ENCODE peak calls at places on chromosome 10, in five cellular contexts. B is AG10803; J is CD8-positive, alpha-beta T cell; A is amniotic epithelial cell; U is OCI-LY7. Q is an unnamed sample.

GRCh38 chr10:11530806-11531205 is 80.6 kb downstream of the USP6NL start:
- DNase-seq in U (peak), J (no peak), A (no peak), B (no peak), Q (no peak)

GRCh38 chr10:73577788-73578187 is 13.4 kb downstream of the USP54 start:
- DNase-seq in J (no peak), A (no peak), B (peak), U (no peak), Q (no peak)

GRCh38 chr10:71197955-71198354 is 14.4 kb upstream of the UNC5B start:
- DNase-seq in U (no peak), J (no peak), B (no peak), A (no peak), Q (no peak)

GRCh38 chr10:8544057-8544380 is 489.5 kb downstream of the GATA3 start:
- DNase-seq in B (no peak), J (no peak), A (no peak), U (no peak), Q (no peak)

GRCh38 chr10:63521389-63522128 is at the start of gene REEP3:
- DNase-seq in U (peak), J (peak), B (peak), A (peak), Q (peak)

GRCh38 chr10:14010083-14010551 is 320.6 kb downstream of the FRMD4A start:
- DNase-seq in J (no peak), U (no peak), A (peak), B (peak), Q (no peak)

GRCh38 chr10:77774940-77775391 is 137.4 kb upstream of the KCNMA1 start:
- DNase-seq in J (no peak), U (no peak), B (no peak), A (peak), Q (no peak)

GRCh38 chr10:84074521-84074920 is 64.8 kb upstream of the GHITM start:
- DNase-seq in J (no peak), U (no peak), A (no peak), B (no peak), Q (no peak)

GRCh38 chr10:133042061-133042460 is 45.7 kb upstream of the ADGRA1 start:
- DNase-seq in U (no peak), J (no peak), B (no peak), A (no peak), Q (no peak)

GRCh38 chr10:21517983-21518628 is 7.4 kb downstream of the SKIDA1 start:
- DNase-seq in A (peak), U (no peak), J (no peak), B (no peak), Q (no peak)

GRCh38 chr10:86946215-86947170 is 10.9 kb downstream of the MMRN2 start:
- DNase-seq in U (no peak), B (no peak), J (no peak), A (no peak), Q (no peak)

Q was measured in lower leg skin.